ENCODE peak calls at places on chromosomes 3 and 15, in eight cellular contexts. G is adrenal gland, X is GM23338, E is HCT116, L is tibial artery, R is astrocyte, A is heart right ventricle, B is DND-41. S is an unnamed sample.

GRCh38 chr3:193744048-193744821 is 151.2 kb downstream of the OPA1 start:
- DNase-seq in A (no peak), G (no peak), X (peak; percentile 60), B (no peak), E (no peak), R (peak; percentile 13), L (no peak), S (peak; percentile 22)

GRCh38 chr15:96409231-96410138 is 79.0 kb downstream of the NR2F2 start:
- DNase-seq in R (peak; percentile 1), B (no peak), G (peak; percentile 15), A (no peak), L (no peak), X (peak; percentile 67), E (no peak), S (no peak)

GRCh38 chr3:37872413-37873160 is 10.9 kb downstream of the CTDSPL start:
- DNase-seq in X (peak; percentile 13), B (no peak), E (no peak), R (no peak), G (no peak), A (no peak), L (no peak), S (no peak)

GRCh38 chr15:67820147-67820991 is 4.9 kb upstream of the SKOR1 start:
- DNase-seq in A (no peak), G (no peak), B (no peak), L (no peak), X (peak; percentile 46), R (no peak), E (no peak), S (no peak)

GRCh38 chr3:184155644-184156521 is 706 bp downstream of the DVL3 start:
- DNase-seq in L (no peak), A (peak; percentile 31), R (no peak), B (peak; percentile 52), E (no peak), X (peak; percentile 61), G (peak; percentile 52), S (no peak)

GRCh38 chr3:164418426-164418825 is 659.9 kb downstream of the SI start:
- DNase-seq in X (no peak), E (no peak), R (no peak), B (no peak), A (no peak), G (no peak), L (no peak), S (no peak)

GRCh38 chr3:39287216-39287858 is 7.5 kb upstream of the CX3CR1 start:
- DNase-seq in L (no peak), R (no peak), E (no peak), A (no peak), X (no peak), G (no peak), B (no peak), S (no peak)

GRCh38 chr15:81001180-81002003 is 669 bp downstream of the TLNRD1 start:
- DNase-seq in R (peak; percentile 14), G (peak; percentile 63), L (peak; percentile 57), B (peak; percentile 37), A (peak; percentile 75), E (no peak), X (peak; percentile 63), S (no peak)

GRCh38 chr3:155495387-155495786 is 201.9 kb upstream of the STRIT1 start:
- DNase-seq in X (no peak), A (no peak), B (no peak), E (no peak), R (peak; percentile 40), L (no peak), G (no peak), S (no peak)

GRCh38 chr3:155805204-155805801 is 775 bp downstream of the C3orf33 start:
- DNase-seq in R (no peak), A (no peak), L (peak; percentile 33), E (peak; percentile 12), G (peak; percentile 53), X (no peak), B (no peak), S (no peak)

GRCh38 chr3:10770981-10771380 is 45.0 kb upstream of the SLC6A11 start:
- DNase-seq in B (no peak), E (no peak), X (no peak), G (no peak), L (no peak), A (no peak), R (no peak), S (no peak)

GRCh38 chr3:190696777-190697501 is 165.6 kb downstream of the GMNC start:
- DNase-seq in A (no peak), E (peak; percentile 21), L (no peak), B (peak; percentile 17), X (peak; percentile 62), R (no peak), G (peak; percentile 33), S (no peak)

GRCh38 chr3:194577985-194578905 is 55.0 kb downstream of the TMEM44 start:
- DNase-seq in B (no peak), A (no peak), X (no peak), R (peak; percentile 96), L (peak; percentile 73), G (peak; percentile 74), E (peak; percentile 82), S (no peak)

GRCh38 chr3:174247671-174248070 is 611.5 kb upstream of the NAALADL2 start:
- DNase-seq in R (no peak), L (no peak), B (no peak), A (no peak), G (no peak), E (no peak), X (no peak), S (no peak)

GRCh38 chr3:114380233-114380645 is 86.4 kb downstream of the TIGIT start:
- DNase-seq in B (no peak), X (no peak), R (peak; percentile 95), A (peak; percentile 81), L (peak; percentile 44), E (peak; percentile 44), G (peak; percentile 39), S (no peak)

GRCh38 chr15:70095387-70096214 is 2.1 kb downstream of the TLE3 start:
- DNase-seq in A (peak; percentile 33), X (peak; percentile 86), B (no peak), E (no peak), L (no peak), G (no peak), R (no peak), S (no peak)

GRCh38 chr3:28971156-28971555 is 309.7 kb upstream of the RBMS3 start:
- DNase-seq in A (no peak), L (no peak), R (no peak), G (no peak), E (no peak), B (no peak), X (no peak), S (no peak)

GRCh38 chr3:122307987-122308386 is 17.1 kb upstream of the CSTA start:
- DNase-seq in L (no peak), B (no peak), E (no peak), A (no peak), G (no peak), X (no peak), R (no peak), S (no peak)

GRCh38 chr3:71446734-71447133 is 136.8 kb downstream of the FOXP1 start:
- DNase-seq in B (no peak), E (no peak), L (no peak), G (no peak), X (no peak), R (no peak), A (no peak), S (no peak)
- H3K4me1 ChIP-seq in B (peaks cover 85% of the 10 kb centered on the region), E (no peaks in the 10 kb centered on the region), L (peaks cover 31% of the 10 kb centered on the region), G (peaks cover 12% of the 10 kb centered on the region), X (peaks cover 4% of the 10 kb centered on the region), R (peaks cover 17% of the 10 kb centered on the region), A (peaks cover 19% of the 10 kb centered on the region), S (no peaks in the 10 kb centered on the region)

GRCh38 chr3:196159952-196160804 is 51.0 kb downstream of the ZDHHC19 start:
- DNase-seq in G (peak; percentile 36), R (peak; percentile 89), L (peak; percentile 34), X (peak; percentile 66), E (no peak), A (no peak), B (peak; percentile 97), S (no peak)
- H3K27ac ChIP-seq in G (peak overlapping the region; percentile 50), R (no peak overlapping the region), L (no peak overlapping the region), X (no peak overlapping the region), E (no peak overlapping the region), A (no peak overlapping the region), B (peak overlapping the region; percentile 93), S (no peak overlapping the region)

GRCh38 chr3:154431043-154431442 is 1.1 kb upstream of the GPR149 start:
- DNase-seq in B (no peak), A (no peak), E (peak; percentile 6), X (no peak), L (no peak), G (no peak), R (no peak), S (no peak)

GRCh38 chr3:154428369-154429206 is 1.4 kb downstream of the GPR149 start:
- DNase-seq in E (no peak), X (peak; percentile 72), R (no peak), G (no peak), L (no peak), A (no peak), B (no peak), S (no peak)

GRCh38 chr3:154427685-154428291 is 2.2 kb downstream of the GPR149 start:
- DNase-seq in R (no peak), G (no peak), A (no peak), E (no peak), L (no peak), X (peak; percentile 65), B (no peak), S (no peak)

GRCh38 chr3:154430014-154430413 is at the start of gene GPR149:
- DNase-seq in E (peak; percentile 23), R (no peak), A (no peak), B (no peak), G (no peak), L (no peak), X (peak; percentile 56), S (no peak)
- H3K4me3 ChIP-seq in E (no peak within 1 kb of the TSS), R (no peak within 1 kb of the TSS), A (no peak within 1 kb of the TSS), B (no peak within 1 kb of the TSS), G (no peak within 1 kb of the TSS), L (no peak within 1 kb of the TSS), X (peak within 1 kb of the TSS; percentile 81), S (peak within 1 kb of the TSS; percentile 53)

GRCh38 chr3:56795807-56796185 is 6.0 kb downstream of the ARHGEF3 start:
- DNase-seq in E (no peak), R (no peak), B (no peak), X (no peak), G (no peak), A (no peak), L (no peak), S (no peak)

GRCh38 chr3:56799251-56799882 is 2.4 kb downstream of the ARHGEF3 start:
- DNase-seq in L (no peak), B (peak; percentile 66), X (peak; percentile 81), R (peak; percentile 39), E (peak; percentile 49), A (no peak), G (no peak), S (peak; percentile 9)

GRCh38 chr3:56796996-56797395 is 4.8 kb downstream of the ARHGEF3 start:
- DNase-seq in R (no peak), E (no peak), A (no peak), B (no peak), L (no peak), X (no peak), G (no peak), S (no peak)

GRCh38 chr3:56795097-56795806 is 6.5 kb downstream of the ARHGEF3 start:
- DNase-seq in B (no peak), R (no peak), L (no peak), X (no peak), E (no peak), A (no peak), G (peak; percentile 69), S (no peak)

DNA sequence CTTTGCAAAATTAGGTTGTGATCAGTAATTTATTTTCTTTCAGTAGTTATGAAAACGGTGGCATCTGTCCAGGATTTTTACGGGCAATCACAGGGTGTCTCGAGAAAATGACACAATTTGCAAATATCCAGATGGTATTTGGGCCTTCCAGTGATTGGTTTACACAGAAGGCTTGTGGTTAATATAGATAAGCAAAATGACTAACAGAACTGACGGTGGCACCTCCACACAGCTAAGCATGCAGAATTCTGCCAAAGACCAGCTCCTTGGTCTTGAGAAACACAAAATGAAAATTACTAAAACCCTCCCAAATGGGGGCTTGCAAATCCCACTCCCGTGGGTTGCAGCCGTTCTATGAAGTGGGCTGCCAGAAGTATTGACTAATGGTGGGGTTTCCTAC is 5.5 kb downstream of the ARHGEF3 start:
- DNase-seq in X (no peak), L (no peak), B (no peak), E (no peak), A (no peak), G (peak; percentile 78), R (peak; percentile 88), S (no peak)
- H3K4me1 ChIP-seq in X (peaks cover 4% of the 10 kb centered on the region), L (peaks cover 20% of the 10 kb centered on the region), B (peaks cover 92% of the 10 kb centered on the region), E (peaks cover 13% of the 10 kb centered on the region), A (peaks cover 75% of the 10 kb centered on the region), G (peaks cover 64% of the 10 kb centered on the region), R (peaks cover 19% of the 10 kb centered on the region), S (no peaks in the 10 kb centered on the region)